ENCODE peak calls at places on chromosomes 11 and 22, in eight cellular contexts. One of them, this sample, is unnamed.

GRCh38 chr11:67400251-67400941 is 1.3 kb downstream of the PPP1CA start:
- DNase-seq in AG09309: no peak
- DNase-seq in fibroblast of mammary gland: peak; percentile 18
- DNase-seq in AG09319: no peak
- DNase-seq in activated gamma-delta T cell treated with anti-CD3 and anti-CD28 coated beads, Interleukin-2, amount 50 U/mL, for 16 hours: no peak
- DNase-seq in sciatic nerve: no peak
- DNase-seq in T-helper 17 cell: no peak
- DNase-seq in H54: no peak
- DNase-seq in this sample: no peak

GRCh38 chr11:44957051-44957515 is 6.4 kb upstream of the TP53I11 start:
- DNase-seq in H54: no peak
- DNase-seq in T-helper 17 cell: no peak
- DNase-seq in AG09309: no peak
- DNase-seq in AG09319: no peak
- DNase-seq in activated gamma-delta T cell treated with anti-CD3 and anti-CD28 coated beads, Interleukin-2, amount 50 U/mL, for 16 hours: no peak
- DNase-seq in fibroblast of mammary gland: no peak
- DNase-seq in sciatic nerve: no peak
- DNase-seq in this sample: no peak

GRCh38 chr11:117412653-117413275 is 85.1 kb downstream of the CEP164 start:
- DNase-seq in activated gamma-delta T cell treated with anti-CD3 and anti-CD28 coated beads, Interleukin-2, amount 50 U/mL, for 16 hours: no peak
- DNase-seq in fibroblast of mammary gland: no peak
- DNase-seq in H54: no peak
- DNase-seq in sciatic nerve: peak; percentile 21
- DNase-seq in AG09319: no peak
- DNase-seq in T-helper 17 cell: no peak
- DNase-seq in AG09309: no peak
- DNase-seq in this sample: no peak

GRCh38 chr11:121141051-121141450 is 40.0 kb downstream of the TECTA start:
- DNase-seq in activated gamma-delta T cell treated with anti-CD3 and anti-CD28 coated beads, Interleukin-2, amount 50 U/mL, for 16 hours: no peak
- DNase-seq in AG09309: no peak
- DNase-seq in T-helper 17 cell: no peak
- DNase-seq in AG09319: no peak
- DNase-seq in fibroblast of mammary gland: peak; percentile 19
- DNase-seq in H54: no peak
- DNase-seq in sciatic nerve: no peak
- DNase-seq in this sample: no peak

GRCh38 chr11:118658372-118659313 is 20.8 kb downstream of the TREH start:
- DNase-seq in H54: peak; percentile 37
- DNase-seq in fibroblast of mammary gland: no peak
- DNase-seq in T-helper 17 cell: no peak
- DNase-seq in AG09319: no peak
- DNase-seq in sciatic nerve: peak; percentile 61
- DNase-seq in AG09309: no peak
- DNase-seq in activated gamma-delta T cell treated with anti-CD3 and anti-CD28 coated beads, Interleukin-2, amount 50 U/mL, for 16 hours: no peak
- DNase-seq in this sample: no peak

GRCh38 chr22:48241658-48242057 is 1479.2 kb downstream of the TBC1D22A start:
- DNase-seq in AG09319: no peak
- DNase-seq in activated gamma-delta T cell treated with anti-CD3 and anti-CD28 coated beads, Interleukin-2, amount 50 U/mL, for 16 hours: no peak
- DNase-seq in H54: no peak
- DNase-seq in T-helper 17 cell: no peak
- DNase-seq in sciatic nerve: peak; percentile 31
- DNase-seq in fibroblast of mammary gland: no peak
- DNase-seq in AG09309: no peak
- DNase-seq in this sample: no peak

GRCh38 chr22:39244496-39245129 is at the start of gene PDGFB:
- DNase-seq in AG09319: no peak
- DNase-seq in sciatic nerve: no peak
- DNase-seq in AG09309: no peak
- DNase-seq in H54: no peak
- DNase-seq in T-helper 17 cell: no peak
- DNase-seq in activated gamma-delta T cell treated with anti-CD3 and anti-CD28 coated beads, Interleukin-2, amount 50 U/mL, for 16 hours: no peak
- DNase-seq in fibroblast of mammary gland: no peak
- DNase-seq in this sample: peak; percentile 81

GRCh38 chr11:13862845-13863392 is 99.6 kb upstream of the SPON1 start:
- DNase-seq in T-helper 17 cell: no peak
- DNase-seq in AG09319: no peak
- DNase-seq in H54: no peak
- DNase-seq in sciatic nerve: no peak
- DNase-seq in AG09309: no peak
- DNase-seq in activated gamma-delta T cell treated with anti-CD3 and anti-CD28 coated beads, Interleukin-2, amount 50 U/mL, for 16 hours: no peak
- DNase-seq in fibroblast of mammary gland: peak; percentile 4
- DNase-seq in this sample: no peak

GRCh38 chr11:126172596-126173038 is 38.8 kb downstream of the RPUSD4 start:
- DNase-seq in T-helper 17 cell: no peak
- DNase-seq in sciatic nerve: no peak
- DNase-seq in H54: no peak
- DNase-seq in AG09309: peak; percentile 47
- DNase-seq in activated gamma-delta T cell treated with anti-CD3 and anti-CD28 coated beads, Interleukin-2, amount 50 U/mL, for 16 hours: no peak
- DNase-seq in AG09319: no peak
- DNase-seq in fibroblast of mammary gland: peak; percentile 84
- DNase-seq in this sample: no peak